ENCODE peak calls at places on chromosomes 5 and 9, in four cellular contexts. One of them, this sample, is unnamed.

GRCh38 chr5:146151970-146152369 is 30.5 kb downstream of the LARS1 start:
- DNase-seq in endodermal cell: no peak
- DNase-seq in SK-N-SH: no peak
- DNase-seq in IMR-90: no peak
- DNase-seq in this sample: no peak

GRCh38 chr5:139700711-139701693 is 52.9 kb downstream of the CXXC5 start:
- DNase-seq in endodermal cell: peak
- DNase-seq in SK-N-SH: peak
- DNase-seq in IMR-90: no peak
- DNase-seq in this sample: no peak

GRCh38 chr5:88679638-88680037 is 203.3 kb downstream of the MEF2C start:
- DNase-seq in endodermal cell: no peak
- DNase-seq in SK-N-SH: no peak
- DNase-seq in IMR-90: no peak
- DNase-seq in this sample: no peak

GRCh38 chr5:54580997-54581741 is 63.6 kb downstream of the SNX18 start:
- DNase-seq in endodermal cell: no peak
- DNase-seq in SK-N-SH: no peak
- DNase-seq in IMR-90: peak
- DNase-seq in this sample: peak

GRCh38 chr5:166302189-166302588 is 1989.3 kb upstream of the WWC1 start:
- DNase-seq in endodermal cell: no peak
- DNase-seq in SK-N-SH: no peak
- DNase-seq in IMR-90: no peak
- DNase-seq in this sample: no peak

GRCh38 chr5:170034231-170034630 is 53.9 kb upstream of the INSYN2B start:
- DNase-seq in endodermal cell: no peak
- DNase-seq in SK-N-SH: no peak
- DNase-seq in IMR-90: no peak
- DNase-seq in this sample: no peak

GRCh38 chr9:4196886-4197285 is 103.0 kb downstream of the GLIS3 start:
- DNase-seq in endodermal cell: peak
- DNase-seq in SK-N-SH: no peak
- DNase-seq in IMR-90: no peak
- DNase-seq in this sample: no peak

GRCh38 chr9:21251162-21251561 is 11.4 kb upstream of the IFNA14 start:
- DNase-seq in endodermal cell: no peak
- DNase-seq in SK-N-SH: no peak
- DNase-seq in IMR-90: no peak
- DNase-seq in this sample: no peak

GRCh38 chr5:61440086-61440485 is 108.0 kb downstream of the ZSWIM6 start:
- DNase-seq in endodermal cell: no peak
- DNase-seq in SK-N-SH: no peak
- DNase-seq in IMR-90: no peak
- DNase-seq in this sample: no peak

GRCh38 chr9:72675586-72675985 is 154.2 kb downstream of the TMC1 start:
- DNase-seq in endodermal cell: no peak
- DNase-seq in SK-N-SH: no peak
- DNase-seq in IMR-90: no peak
- DNase-seq in this sample: peak

GRCh38 chr5:170534177-170534576 is 30.4 kb downstream of the KCNIP1 start:
- DNase-seq in endodermal cell: peak
- DNase-seq in SK-N-SH: no peak
- DNase-seq in IMR-90: no peak
- DNase-seq in this sample: no peak

GRCh38 chr5:78751872-78752271 is 103.3 kb upstream of the LHFPL2 start:
- DNase-seq in endodermal cell: no peak
- DNase-seq in SK-N-SH: no peak
- DNase-seq in IMR-90: peak
- DNase-seq in this sample: peak

DNA sequence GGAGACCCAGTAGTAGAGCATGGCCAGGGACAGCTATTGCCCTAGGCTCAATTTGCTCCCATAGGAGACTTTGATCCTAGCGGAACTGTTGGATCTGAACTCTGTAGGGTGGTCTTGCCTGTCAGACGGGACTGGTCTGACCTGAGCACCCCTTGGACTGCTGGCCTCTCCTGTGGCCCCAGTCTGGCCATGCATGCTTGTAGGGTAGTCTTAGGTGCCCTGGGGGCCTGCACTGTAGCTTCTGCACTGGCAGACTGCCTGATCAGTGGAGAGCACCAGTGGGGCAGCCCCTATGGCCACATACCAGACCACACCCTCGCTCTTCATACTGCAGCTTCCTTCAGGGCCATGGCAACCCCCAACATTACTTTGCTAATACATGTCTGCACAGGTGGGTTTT is 396.1 kb upstream of the GRAMD2B start:
- DNase-seq in endodermal cell: no peak
- DNase-seq in SK-N-SH: no peak
- DNase-seq in IMR-90: no peak
- DNase-seq in this sample: no peak
- H3K9ac ChIP-seq in endodermal cell: no peak
- H3K9ac ChIP-seq in SK-N-SH: no peak
- H3K9ac ChIP-seq in IMR-90: no peak
- H3K9ac ChIP-seq in this sample: no peak

DNA sequence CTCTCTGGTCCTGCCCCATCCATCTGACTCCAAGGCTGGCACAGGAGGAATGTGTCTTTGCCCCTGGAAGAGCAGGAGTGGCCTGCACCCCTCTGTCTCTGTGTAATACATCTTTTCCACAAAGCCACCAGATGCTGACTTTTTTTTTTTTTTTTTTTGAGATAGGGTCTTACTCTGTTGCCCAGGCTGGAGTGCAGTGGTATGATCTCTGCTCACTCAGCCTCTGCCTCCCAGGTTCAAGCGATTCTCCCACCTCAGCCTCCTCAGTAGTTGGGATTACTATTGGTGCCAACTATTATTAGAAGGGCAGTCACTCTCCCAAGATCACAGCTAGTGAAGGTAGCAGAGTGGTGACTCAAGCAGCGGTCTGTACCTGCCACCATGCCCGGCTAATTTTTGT is 19.6 kb downstream of the SPRY4 start:
- DNase-seq in endodermal cell: no peak
- DNase-seq in SK-N-SH: no peak
- DNase-seq in IMR-90: no peak
- DNase-seq in this sample: no peak
- H3K9ac ChIP-seq in endodermal cell: no peak
- H3K9ac ChIP-seq in SK-N-SH: no peak
- H3K9ac ChIP-seq in IMR-90: no peak
- H3K9ac ChIP-seq in this sample: no peak

DNA sequence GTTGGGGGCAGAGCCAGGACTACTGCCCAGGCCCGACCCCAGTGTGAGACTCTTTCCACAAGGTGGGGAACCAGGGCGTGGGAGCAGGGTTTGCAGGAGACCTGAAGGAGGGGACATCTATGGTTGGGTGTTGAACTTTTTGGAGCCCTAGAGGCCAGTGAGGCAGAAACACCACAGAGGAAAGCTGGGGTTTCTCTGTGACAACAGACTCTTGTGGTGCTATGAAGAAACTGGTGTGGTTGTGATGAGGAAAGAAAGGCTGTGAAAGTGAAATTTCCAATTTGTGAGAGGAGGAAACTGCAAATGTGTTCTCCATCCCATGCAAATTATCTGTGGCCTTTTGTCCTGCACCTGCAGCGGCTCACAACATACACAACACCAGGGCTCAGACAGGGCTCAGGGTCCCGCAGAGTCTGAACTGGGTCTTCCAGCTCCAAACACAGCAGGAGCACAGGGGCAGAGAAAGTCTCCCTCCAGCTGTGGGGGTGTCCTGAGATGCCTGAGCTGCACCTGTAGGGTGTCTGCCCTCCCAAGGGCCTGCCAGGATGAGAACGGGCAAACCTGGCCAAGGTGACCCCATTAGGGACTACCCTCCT is 51.4 kb upstream of the GRHPR start:
- DNase-seq in endodermal cell: no peak
- DNase-seq in SK-N-SH: no peak
- DNase-seq in IMR-90: no peak
- DNase-seq in this sample: no peak
- H3K9ac ChIP-seq in endodermal cell: no peak
- H3K9ac ChIP-seq in SK-N-SH: no peak
- H3K9ac ChIP-seq in IMR-90: no peak
- H3K9ac ChIP-seq in this sample: no peak

DNA sequence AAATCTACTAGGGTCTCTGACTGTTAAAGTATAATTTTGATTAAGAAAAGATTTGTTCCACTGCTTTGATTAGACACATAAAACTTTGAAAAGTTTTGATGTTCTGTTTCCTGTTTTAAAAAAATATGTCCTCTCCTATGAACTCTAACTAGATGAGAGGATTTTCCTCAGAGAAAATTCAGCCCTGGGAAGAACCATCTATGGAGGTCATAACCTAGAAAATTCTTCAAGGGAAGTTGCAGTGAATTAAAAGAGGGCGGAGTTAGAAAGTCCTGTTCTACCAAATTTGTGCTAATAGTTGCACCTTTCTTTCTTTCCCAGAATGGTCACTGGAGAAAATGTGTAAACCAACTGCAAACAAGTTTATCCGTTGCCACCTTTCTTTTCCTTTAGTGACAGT is 27.7 kb downstream of the PIK3R1 start:
- DNase-seq in endodermal cell: no peak
- DNase-seq in SK-N-SH: no peak
- DNase-seq in IMR-90: no peak
- DNase-seq in this sample: no peak
- H3K9ac ChIP-seq in endodermal cell: no peak
- H3K9ac ChIP-seq in SK-N-SH: no peak
- H3K9ac ChIP-seq in IMR-90: no peak
- H3K9ac ChIP-seq in this sample: no peak

GRCh38 chr5:149544199-149544472 is 7.1 kb downstream of the CSNK1A1 start:
- DNase-seq in endodermal cell: no peak
- DNase-seq in SK-N-SH: no peak
- DNase-seq in IMR-90: no peak
- DNase-seq in this sample: no peak
- H3K9ac ChIP-seq in endodermal cell: no peak
- H3K9ac ChIP-seq in SK-N-SH: no peak
- H3K9ac ChIP-seq in IMR-90: no peak
- H3K9ac ChIP-seq in this sample: no peak

DNA sequence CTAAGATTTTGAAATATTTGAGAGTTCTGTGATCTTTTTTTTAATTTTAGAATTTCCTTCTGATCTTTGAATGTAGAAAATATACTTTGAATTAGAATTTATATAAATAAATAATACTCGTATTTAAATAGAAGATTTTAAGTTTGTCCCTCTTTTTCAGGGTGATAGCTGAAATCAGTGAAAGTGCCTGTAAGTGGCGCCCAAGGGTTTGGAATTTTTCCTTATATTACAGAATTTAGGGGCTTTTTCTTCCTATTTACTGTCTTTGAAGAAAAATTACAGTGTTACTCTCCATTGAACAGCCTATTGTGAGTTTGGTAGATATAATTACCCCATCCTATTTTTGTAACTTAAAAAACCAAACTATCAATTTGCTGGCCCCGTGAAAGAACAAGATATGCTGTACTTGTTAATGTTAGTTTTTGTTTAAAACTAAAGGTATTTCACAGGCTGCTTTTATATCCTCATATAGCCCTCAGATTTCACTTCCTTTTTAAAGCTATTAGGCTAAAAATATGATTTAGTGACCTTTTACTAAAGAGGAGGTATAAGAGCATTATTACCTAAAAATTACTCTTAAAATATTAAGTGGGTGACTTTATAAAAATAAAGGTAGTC is 3.2 kb downstream of the MAP3K1 start:
- DNase-seq in endodermal cell: no peak
- DNase-seq in SK-N-SH: no peak
- DNase-seq in IMR-90: peak
- DNase-seq in this sample: peak
- H3K9ac ChIP-seq in endodermal cell: no peak
- H3K9ac ChIP-seq in SK-N-SH: peak
- H3K9ac ChIP-seq in IMR-90: peak
- H3K9ac ChIP-seq in this sample: peak

DNA sequence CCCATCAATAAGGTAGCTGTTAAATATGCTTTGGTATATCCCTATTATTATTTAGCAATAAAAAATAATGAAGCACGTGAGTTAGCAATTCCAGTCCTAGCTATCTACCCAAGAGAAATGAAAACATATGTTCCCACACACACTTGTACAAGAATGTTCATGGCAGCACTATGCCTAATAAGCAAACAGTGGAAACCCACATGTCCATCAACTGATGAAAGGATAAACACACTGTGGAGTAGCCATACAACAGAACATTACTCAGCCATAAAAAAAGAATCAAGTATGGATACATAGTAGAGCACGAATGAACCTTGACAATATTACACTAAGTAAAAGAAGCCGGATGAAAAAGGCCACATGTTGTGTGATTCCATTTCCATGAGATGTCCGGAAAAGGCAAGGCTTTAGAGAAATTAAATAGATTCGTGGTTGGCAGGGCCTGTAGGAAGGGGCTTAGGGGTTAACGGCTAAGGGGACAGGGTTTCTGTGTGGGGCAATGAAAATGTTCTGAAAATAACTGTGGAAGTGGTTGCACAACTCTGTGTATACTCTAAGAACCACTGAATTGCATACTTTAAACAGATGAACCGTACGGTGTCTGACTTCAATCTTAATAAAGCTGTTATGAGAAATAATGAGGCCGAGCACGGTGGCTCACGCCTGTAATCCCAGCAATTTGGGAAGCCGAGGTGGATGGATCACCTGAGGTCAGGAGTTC is 51.4 kb downstream of the COL23A1 start:
- DNase-seq in endodermal cell: no peak
- DNase-seq in SK-N-SH: no peak
- DNase-seq in IMR-90: no peak
- DNase-seq in this sample: no peak
- H3K9ac ChIP-seq in endodermal cell: no peak
- H3K9ac ChIP-seq in SK-N-SH: no peak
- H3K9ac ChIP-seq in IMR-90: no peak
- H3K9ac ChIP-seq in this sample: no peak

GRCh38 chr5:109250080-109250479 is 159.7 kb downstream of the PJA2 start:
- DNase-seq in endodermal cell: no peak
- DNase-seq in SK-N-SH: no peak
- DNase-seq in IMR-90: no peak
- DNase-seq in this sample: no peak

GRCh38 chr5:109250533-109251329 is 159.0 kb downstream of the PJA2 start:
- DNase-seq in endodermal cell: no peak
- DNase-seq in SK-N-SH: no peak
- DNase-seq in IMR-90: no peak
- DNase-seq in this sample: no peak

GRCh38 chr5:109246841-109247592 is 162.8 kb downstream of the PJA2 start:
- DNase-seq in endodermal cell: no peak
- DNase-seq in SK-N-SH: no peak
- DNase-seq in IMR-90: no peak
- DNase-seq in this sample: no peak

GRCh38 chr5:109247943-109248342 is 161.8 kb downstream of the PJA2 start:
- DNase-seq in endodermal cell: no peak
- DNase-seq in SK-N-SH: no peak
- DNase-seq in IMR-90: no peak
- DNase-seq in this sample: no peak

DNA sequence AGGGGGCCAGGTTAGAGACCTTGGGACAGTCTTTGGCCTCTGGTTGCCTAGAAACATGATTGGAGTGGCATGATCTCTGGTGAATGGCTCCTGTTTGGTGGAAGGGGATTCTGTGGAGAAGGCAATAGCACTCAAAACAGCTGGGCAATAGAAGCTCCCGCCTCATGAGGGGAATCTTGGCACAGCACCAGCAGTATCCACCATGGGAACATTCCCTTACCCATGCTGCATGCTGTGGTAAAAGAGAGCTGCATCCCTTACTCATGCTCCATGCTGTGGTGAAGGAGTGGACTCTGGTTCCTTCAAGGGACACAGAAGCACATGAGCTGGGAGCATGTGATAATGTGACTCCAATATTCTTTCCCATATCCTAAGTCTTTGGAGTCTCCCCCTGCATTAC is 160.6 kb downstream of the PJA2 start:
- DNase-seq in endodermal cell: no peak
- DNase-seq in SK-N-SH: no peak
- DNase-seq in IMR-90: no peak
- DNase-seq in this sample: no peak
- H3K9ac ChIP-seq in endodermal cell: no peak
- H3K9ac ChIP-seq in SK-N-SH: no peak
- H3K9ac ChIP-seq in IMR-90: no peak
- H3K9ac ChIP-seq in this sample: no peak